ENCODE peak calls at places on chromosomes 11 and 22, in four cellular contexts. C is K562, H is HepG2, R is GM12878. E is an unnamed sample.

GRCh38 chr22:23229646-23230045 is 49.3 kb downstream of the BCR start:
- DNase-seq in C (peak), H (no peak), R (no peak), E (no peak)

GRCh38 chr11:44593194-44593593 is 27.7 kb downstream of the CD82 start:
- DNase-seq in C (no peak), H (no peak), R (no peak), E (no peak)

GRCh38 chr11:113475160-113475761 is at the start of gene DRD2:
- DNase-seq in C (no peak), H (no peak), R (no peak), E (peak)

GRCh38 chr11:14029971-14030531 is 67.5 kb downstream of the SPON1 start:
- DNase-seq in C (no peak), H (no peak), R (no peak), E (no peak)

GRCh38 chr22:50526849-50527801 is 1.7 kb upstream of the SCO2 start:
- DNase-seq in C (peak), H (peak), R (no peak), E (peak)

GRCh38 chr22:31046591-31047226 is 34.4 kb upstream of the SMTN start:
- DNase-seq in C (peak), H (peak), R (no peak), E (peak)

GRCh38 chr22:36384766-36385400 is 2.9 kb downstream of the MYH9 start:
- DNase-seq in C (no peak), H (no peak), R (no peak), E (peak)

GRCh38 chr11:103228807-103229206 is 119.6 kb downstream of the DYNC2H1 start:
- DNase-seq in C (no peak), H (no peak), R (no peak), E (peak)

GRCh38 chr22:49241174-49241851 is 586.4 kb downstream of the BRD1 start:
- DNase-seq in C (no peak), H (no peak), R (no peak), E (no peak)

GRCh38 chr11:75503531-75504099 is 22.1 kb downstream of the GDPD5 start:
- DNase-seq in C (no peak), H (no peak), R (no peak), E (no peak)

GRCh38 chr11:40306938-40307548 is 1152.4 kb downstream of the LRRC4C start:
- DNase-seq in C (peak), H (peak), R (no peak), E (no peak)
- TF ChIP-seq ETV6 in C (no peak), H (no peak), R (no peak), E (no peak)

DNA sequence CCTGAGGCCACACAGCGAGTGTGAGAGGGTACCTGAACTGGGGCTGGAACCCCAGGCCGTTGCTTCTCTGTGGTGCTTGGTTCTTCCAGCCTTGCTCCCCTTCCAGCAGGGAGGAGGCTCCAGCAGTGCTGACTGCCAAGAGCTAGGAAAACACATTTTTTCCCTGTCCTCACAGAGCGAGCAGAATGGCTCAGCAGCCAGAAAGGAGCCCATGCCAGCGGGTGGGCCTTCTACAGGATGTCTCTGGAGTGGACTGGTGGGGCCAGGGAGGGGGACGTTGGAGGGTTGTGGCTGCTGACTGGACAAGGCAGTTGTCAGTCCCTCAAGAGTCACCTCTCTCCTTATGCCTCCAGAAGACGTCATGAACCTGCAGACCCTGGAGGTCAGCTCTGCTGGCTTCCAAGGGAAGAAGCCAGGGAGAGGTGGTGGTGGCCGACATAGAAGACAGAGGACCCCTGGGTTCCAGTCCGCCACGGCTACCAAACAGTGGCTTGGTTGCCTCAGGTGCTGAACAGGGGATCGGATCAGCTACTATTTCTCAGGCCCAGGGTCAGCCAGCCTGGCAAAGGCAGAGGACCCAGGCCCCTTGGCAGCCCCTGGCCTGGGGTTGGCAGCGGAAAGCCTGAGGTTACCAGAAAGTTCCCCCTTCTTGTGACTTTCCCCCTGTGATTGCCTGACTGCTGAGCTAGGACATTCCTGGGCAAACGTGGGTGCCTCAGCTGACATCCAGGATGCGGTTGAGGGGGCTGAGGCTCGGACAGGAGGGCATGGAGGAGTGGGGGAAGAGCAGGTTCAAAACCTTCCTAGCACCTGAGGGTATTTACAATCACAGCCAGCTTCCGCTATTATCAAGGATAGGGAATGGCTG is 3.7 kb downstream of the MAFF start:
- DNase-seq in C (no peak), H (no peak), R (no peak), E (no peak)
- TF ChIP-seq USF2 in C (no peak), H (no peak), R (no peak), E (no peak)

GRCh38 chr22:47281126-47282106 is 519.0 kb downstream of the TBC1D22A start:
- DNase-seq in C (no peak), H (no peak), R (no peak), E (no peak)
- TF ChIP-seq ETV6 in C (no peak), H (no peak), R (no peak), E (no peak)

DNA sequence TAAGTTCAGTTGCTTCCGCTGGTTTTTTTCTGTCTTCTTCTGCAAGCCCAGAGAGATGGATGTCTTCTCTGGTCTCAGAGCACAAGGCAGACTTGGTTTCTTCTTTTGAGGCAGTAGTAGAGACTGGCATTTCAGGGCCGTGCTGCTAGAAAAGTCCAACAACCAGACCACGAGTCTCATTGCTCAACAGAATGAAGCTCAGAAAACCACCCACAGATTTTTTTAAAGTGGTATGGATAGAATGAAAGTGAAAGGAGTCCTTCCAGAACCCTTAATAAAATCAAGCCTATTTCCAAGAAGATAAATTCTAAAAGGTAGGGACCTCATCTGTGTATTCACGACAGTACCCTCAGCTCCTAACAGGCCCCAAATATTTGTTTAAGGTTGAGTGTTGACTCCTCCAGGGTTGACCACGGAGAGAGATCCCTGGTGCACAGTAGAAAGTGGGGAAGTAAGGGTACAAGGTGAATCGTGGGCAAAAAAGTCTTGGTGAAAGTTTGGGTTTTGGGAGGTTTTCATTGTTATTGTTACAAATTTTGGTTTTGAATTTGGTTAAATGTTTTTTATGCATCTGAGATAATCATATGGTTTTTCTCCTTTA is 43.6 kb upstream of the DDX6 start:
- DNase-seq in C (no peak), H (no peak), R (no peak), E (no peak)
- TF ChIP-seq USF2 in C (no peak), H (no peak), R (no peak), E (no peak)

GRCh38 chr11:104727095-104727494 is 171.2 kb downstream of the CASP12 start:
- DNase-seq in C (no peak), H (no peak), R (no peak), E (no peak)
- TF ChIP-seq ETV6 in C (no peak), H (no peak), R (no peak), E (no peak)

GRCh38 chr11:126592496-126593410 is 237.3 kb downstream of the ST3GAL4 start:
- DNase-seq in C (no peak), H (no peak), R (no peak), E (peak)

GRCh38 chr11:126594921-126595367 is 239.5 kb downstream of the ST3GAL4 start:
- DNase-seq in C (no peak), H (no peak), R (no peak), E (no peak)

GRCh38 chr11:126588630-126589491 is 233.4 kb downstream of the ST3GAL4 start:
- DNase-seq in C (no peak), H (no peak), R (no peak), E (no peak)

GRCh38 chr11:126589492-126589803 is 234.0 kb downstream of the ST3GAL4 start:
- DNase-seq in C (no peak), H (no peak), R (no peak), E (no peak)

DNA sequence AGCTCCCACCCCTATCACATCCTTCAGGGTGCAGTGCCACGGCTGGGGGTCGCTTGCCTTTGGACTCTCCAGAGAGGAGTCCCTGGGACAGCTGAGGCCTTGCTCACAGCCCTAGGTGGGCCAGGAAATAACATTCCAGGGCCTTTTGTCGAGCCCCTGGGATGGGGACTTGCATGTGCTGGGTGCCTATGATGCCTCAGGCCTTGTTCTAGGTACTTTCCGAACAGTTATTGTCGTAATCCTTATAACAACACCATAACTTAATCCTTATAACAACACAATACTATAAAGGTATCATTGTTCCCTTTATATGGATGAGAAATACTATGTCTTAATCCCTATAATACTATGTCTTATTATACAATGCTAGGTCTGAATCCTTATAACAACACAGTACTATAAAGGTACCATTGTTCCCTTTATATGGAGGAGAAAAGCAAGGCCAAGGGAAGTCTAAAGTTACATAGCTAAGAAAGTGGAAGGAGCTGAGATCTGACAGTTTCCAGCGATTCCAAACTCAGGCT is 236.5 kb downstream of the ST3GAL4 start:
- DNase-seq in C (no peak), H (no peak), R (no peak), E (no peak)
- TF ChIP-seq USF2 in C (no peak), H (no peak), R (no peak), E (no peak)

GRCh38 chr11:1473786-1474185 is 12.8 kb downstream of the MOB2 start:
- DNase-seq in C (no peak), H (no peak), R (no peak), E (no peak)
- TF ChIP-seq ETV6 in C (no peak), H (no peak), R (no peak), E (no peak)